ENCODE peak calls at places on chromosomes 7 and 10, in six cellular contexts. D is T-helper 2 cell, X is GM10248, I is A172, H is NCI-H1694 treated with DMSO at 0.1 percent for 48 hours, J is sciatic nerve. Z is an unnamed sample.

GRCh38 chr7:146961617-146962016 is 845.0 kb downstream of the CNTNAP2 start:
- DNase-seq in D (no peak), X (no peak), I (peak), H (no peak), J (no peak), Z (no peak)

GRCh38 chr7:137742051-137742450 is 104.7 kb downstream of the DGKI start:
- DNase-seq in D (no peak), X (no peak), I (no peak), H (no peak), J (no peak), Z (no peak)

GRCh38 chr7:26924149-26924767 is 59.9 kb upstream of the SKAP2 start:
- DNase-seq in D (no peak), X (no peak), I (no peak), H (no peak), J (no peak), Z (no peak)

GRCh38 chr7:51316666-51317581 is at the start of gene COBL:
- DNase-seq in D (no peak), X (no peak), I (no peak), H (no peak), J (no peak), Z (no peak)

GRCh38 chr10:89657302-89657701 is 12.3 kb upstream of the PANK1 start:
- DNase-seq in D (no peak), X (no peak), I (no peak), H (no peak), J (no peak), Z (no peak)

GRCh38 chr7:46311951-46312350 is 390.9 kb upstream of the IGFBP3 start:
- DNase-seq in D (no peak), X (no peak), I (no peak), H (no peak), J (no peak), Z (no peak)

GRCh38 chr10:91493313-91493712 is 83.2 kb downstream of the HECTD2 start:
- DNase-seq in D (no peak), X (peak), I (peak), H (peak), J (no peak), Z (no peak)

GRCh38 chr10:29067161-29067560 is 221.7 kb upstream of the LYZL1 start:
- DNase-seq in D (no peak), X (no peak), I (no peak), H (no peak), J (no peak), Z (no peak)

GRCh38 chr10:78634389-78634815 is 434.4 kb upstream of the ZMIZ1 start:
- DNase-seq in D (no peak), X (peak), I (peak), H (no peak), J (no peak), Z (no peak)

GRCh38 chr10:68067508-68067907 is 7.6 kb downstream of the HERC4 start:
- DNase-seq in D (no peak), X (no peak), I (no peak), H (no peak), J (no peak), Z (no peak)

GRCh38 chr10:76282122-76283030 is 851.0 kb downstream of the LRMDA start:
- DNase-seq in D (no peak), X (no peak), I (peak), H (no peak), J (no peak), Z (no peak)

GRCh38 chr10:15224948-15225347 is 56.5 kb upstream of the NMT2 start:
- DNase-seq in D (no peak), X (no peak), I (no peak), H (no peak), J (no peak), Z (no peak)

GRCh38 chr7:69586315-69586714 is 12.0 kb upstream of the AUTS2 start:
- DNase-seq in D (no peak), X (no peak), I (no peak), H (no peak), J (no peak), Z (no peak)

GRCh38 chr10:129958118-129958685 is 5.9 kb downstream of the EBF3 start:
- DNase-seq in D (no peak), X (no peak), I (no peak), H (no peak), J (peak), Z (no peak)

GRCh38 chr7:35492451-35493175 is 202.3 kb downstream of the HERPUD2 start:
- DNase-seq in D (no peak), X (no peak), I (no peak), H (peak), J (no peak), Z (no peak)

GRCh38 chr7:27175626-27176342 is 1.7 kb upstream of the HOXA10 start:
- DNase-seq in D (no peak), X (no peak), I (no peak), H (no peak), J (peak), Z (no peak)

GRCh38 chr7:39252916-39253315 is 275.2 kb downstream of the POU6F2 start:
- DNase-seq in D (no peak), X (no peak), I (peak), H (no peak), J (no peak), Z (no peak)

GRCh38 chr10:24920907-24921881 is 31.2 kb downstream of the PRTFDC1 start:
- DNase-seq in D (no peak), X (peak), I (peak), H (no peak), J (peak), Z (no peak)

GRCh38 chr7:516216-516605 is 3.4 kb downstream of the PDGFA start:
- DNase-seq in D (no peak), X (no peak), I (no peak), H (no peak), J (no peak), Z (no peak)

GRCh38 chr7:74222851-74223710 is 13.3 kb downstream of the LAT2 start:
- DNase-seq in D (no peak), X (no peak), I (no peak), H (no peak), J (no peak), Z (no peak)

GRCh38 chr10:77361846-77362245 is 275.8 kb downstream of the KCNMA1 start:
- DNase-seq in D (no peak), X (no peak), I (no peak), H (no peak), J (no peak), Z (no peak)

GRCh38 chr7:74164985-74165456 is 9.1 kb upstream of the EIF4H start:
- DNase-seq in D (no peak), X (no peak), I (peak), H (no peak), J (no peak), Z (no peak)

GRCh38 chr10:3043512-3044368 is 23.6 kb upstream of the PFKP start:
- DNase-seq in D (peak), X (peak), I (peak), H (peak), J (peak), Z (peak)

GRCh38 chr7:91182819-91183405 is 81.3 kb upstream of the FZD1 start:
- DNase-seq in D (no peak), X (no peak), I (peak), H (no peak), J (no peak), Z (no peak)

Z was measured in memory B cell.